ENCODE peak calls at places on chromosomes 12 and 14, in five cellular contexts. A is stomach, J is spleen, F is IMR-90, B is testis. O is an unnamed sample.

GRCh38 chr12:6819069-6820030 is 2.3 kb upstream of the GPR162 start:
- DNase-seq in J (no peak), B (no peak), F (no peak), A (no peak), O (no peak)

GRCh38 chr14:71395151-71395604 is 487.9 kb downstream of the PCNX1 start:
- DNase-seq in J (no peak), F (no peak), A (no peak), B (no peak), O (no peak)

GRCh38 chr12:22287776-22288621 is 46.5 kb downstream of the ST8SIA1 start:
- DNase-seq in J (no peak), B (no peak), F (peak; percentile 70), A (no peak), O (no peak)

GRCh38 chr12:6116481-6117021 is 7.9 kb downstream of the VWF start:
- DNase-seq in B (no peak), J (peak; percentile 88), F (peak; percentile 15), A (no peak), O (peak; percentile 59)

GRCh38 chr12:25054783-25055144 is 105.9 kb upstream of the BCAT1 start:
- DNase-seq in F (peak; percentile 66), A (no peak), B (no peak), J (no peak), O (no peak)

GRCh38 chr12:105317942-105318614 is 12.4 kb upstream of the C12orf75 start:
- DNase-seq in J (no peak), A (no peak), F (no peak), B (no peak), O (no peak)

GRCh38 chr14:22147716-22148115 is 441.3 kb downstream of the DAD1 start:
- DNase-seq in B (no peak), J (no peak), F (no peak), A (no peak), O (no peak)

GRCh38 chr12:15212877-15213276 is 8.3 kb downstream of the RERG start:
- DNase-seq in A (no peak), B (no peak), F (no peak), J (no peak), O (no peak)

GRCh38 chr12:48602192-48602989 is 32.5 kb upstream of the LALBA start:
- DNase-seq in J (no peak), F (no peak), B (no peak), A (no peak), O (no peak)

GRCh38 chr14:45199246-45199645 is 53.8 kb downstream of the MIS18BP1 start:
- DNase-seq in J (no peak), B (no peak), F (peak; percentile 79), A (no peak), O (no peak)

GRCh38 chr12:106774808-106775524 is 484 bp downstream of the RIC8B start:
- DNase-seq in J (no peak), B (no peak), F (no peak), A (no peak), O (peak; percentile 65)

GRCh38 chr12:69239922-69240624 is 704 bp downstream of the CPSF6 start:
- DNase-seq in A (peak; percentile 47), B (peak; percentile 59), J (peak; percentile 92), F (peak; percentile 15), O (peak; percentile 47)

GRCh38 chr12:8844665-8845064 is 22.2 kb downstream of the A2ML1 start:
- DNase-seq in F (peak; percentile 16), J (no peak), B (peak; percentile 96), A (peak; percentile 57), O (peak; percentile 86)

GRCh38 chr14:91228112-91229004 is 16.1 kb downstream of the GPR68 start:
- DNase-seq in J (peak; percentile 84), F (peak; percentile 84), B (no peak), A (no peak), O (no peak)

GRCh38 chr14:80955434-80955939 is at the start of gene TSHR:
- DNase-seq in J (no peak), A (no peak), B (no peak), F (no peak), O (peak; percentile 21)

GRCh38 chr12:127340381-127340780 is 926.6 kb upstream of the TMEM132C start:
- DNase-seq in B (no peak), A (no peak), J (no peak), F (no peak), O (no peak)

GRCh38 chr14:58563981-58564380 is 73.8 kb upstream of the DACT1 start:
- DNase-seq in F (no peak), J (no peak), A (no peak), B (no peak), O (no peak)

GRCh38 chr14:67405771-67406170 is 6.2 kb downstream of the PLEK2 start:
- DNase-seq in J (no peak), F (no peak), A (no peak), B (no peak), O (no peak)

GRCh38 chr12:27571463-27571862 is 47.5 kb downstream of the PPFIBP1 start:
- DNase-seq in F (peak; percentile 91), B (no peak), A (no peak), J (no peak), O (no peak)

GRCh38 chr12:98752726-98753125 is 107.6 kb downstream of the APAF1 start:
- DNase-seq in J (no peak), A (no peak), B (no peak), F (peak; percentile 69), O (no peak)

GRCh38 chr12:59084758-59085383 is 164.6 kb upstream of the LRIG3 start:
- DNase-seq in A (no peak), B (peak; percentile 29), J (no peak), F (peak; percentile 65), O (no peak)

DNA sequence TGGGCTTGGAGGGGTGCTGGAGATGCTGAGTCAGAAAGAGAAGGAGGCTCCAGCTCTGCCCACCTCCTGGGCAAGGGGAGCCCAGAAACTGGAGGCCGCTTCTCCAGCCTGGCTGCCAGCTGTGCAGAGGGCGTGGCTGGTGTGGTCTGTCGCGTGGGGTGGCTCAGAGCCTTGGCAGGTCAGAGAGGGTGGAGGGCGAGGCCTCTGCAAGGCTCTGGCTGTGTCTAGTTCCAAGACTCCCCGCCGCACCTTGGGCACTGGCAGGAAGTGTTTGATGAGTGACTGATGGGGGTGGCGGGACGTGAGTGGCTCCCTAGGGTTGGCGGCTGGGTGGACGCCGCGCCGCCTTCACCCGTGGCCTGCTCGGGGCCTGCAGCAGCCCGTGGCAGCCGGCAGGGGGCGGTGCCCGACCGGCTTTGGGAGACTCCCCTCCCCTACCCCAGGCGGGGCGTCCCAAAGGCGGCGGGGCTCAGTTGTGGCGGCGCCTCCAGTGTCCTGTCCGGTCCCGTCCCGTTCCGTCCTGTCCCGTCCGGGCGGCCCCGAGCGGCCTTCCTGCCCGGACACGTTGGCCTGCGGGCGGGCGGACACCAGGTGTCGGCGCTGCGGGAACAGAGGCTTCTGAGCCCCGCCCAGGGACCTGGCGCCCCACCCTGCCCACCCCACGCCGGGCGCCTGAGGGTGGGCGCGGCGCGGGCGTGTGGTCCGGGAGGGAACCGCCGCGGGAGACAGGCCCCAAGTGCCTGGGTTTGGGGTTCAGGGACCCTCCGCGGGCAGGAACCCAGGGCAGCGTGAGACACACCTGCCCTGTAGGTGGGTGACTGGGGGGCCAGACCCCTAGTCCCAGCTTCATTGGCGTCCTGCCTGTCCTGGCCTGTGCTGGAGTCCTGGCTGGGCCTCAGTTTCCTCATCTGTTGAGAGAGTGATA is 39.7 kb downstream of the KRT80 start:
- DNase-seq in J (peak; percentile 90), F (peak; percentile 41), B (peak; percentile 70), A (peak; percentile 79), O (peak; percentile 75)
- TF ChIP-seq POLR2A in J (no peak), F (no peak), B (no peak), A (no peak), O (peak; percentile 36)

GRCh38 chr14:103693514-103693913 is 21.7 kb downstream of the XRCC3 start:
- DNase-seq in B (no peak), F (no peak), J (peak; percentile 63), A (peak; percentile 87), O (peak; percentile 12)
- TF ChIP-seq POLR2A in B (no peak), F (no peak), J (no peak), A (no peak), O (no peak)

DNA sequence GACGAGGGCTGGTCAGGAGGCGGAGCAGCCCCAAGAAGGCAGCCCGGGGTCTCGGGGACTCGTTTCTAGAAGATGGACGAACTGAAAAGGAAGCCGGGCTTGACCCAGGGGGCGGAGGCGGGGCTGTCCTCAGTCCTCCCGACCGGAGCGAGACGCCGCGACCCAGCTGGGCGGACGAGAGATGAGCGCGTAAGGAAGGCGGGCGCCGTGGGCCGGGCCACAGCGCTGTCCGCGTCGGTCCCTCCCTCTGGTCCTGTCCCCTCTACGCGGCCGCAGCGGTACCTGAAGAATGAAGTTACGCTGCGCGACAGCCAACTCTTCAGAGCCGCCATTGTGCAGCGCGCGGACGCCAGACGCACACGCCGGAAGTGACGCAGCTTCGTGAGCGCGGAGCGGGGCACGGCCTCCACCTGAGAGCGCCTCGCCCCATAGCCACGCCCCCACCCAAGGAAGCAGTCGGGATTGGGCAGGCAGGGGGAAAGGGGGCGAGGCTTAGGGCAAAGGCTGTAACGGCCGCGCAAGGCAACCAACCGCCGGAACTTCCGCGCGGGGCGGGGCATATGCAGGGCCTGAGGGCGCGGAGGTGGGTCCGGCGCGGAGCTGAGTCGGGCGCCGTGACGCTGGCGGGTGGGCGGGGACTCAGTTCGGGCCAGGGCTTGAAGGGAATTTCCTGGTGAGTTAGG is at the start of gene DIABLO:
- DNase-seq in B (peak; percentile 100), A (peak; percentile 100), J (peak; percentile 100), F (peak; percentile 99), O (peak; percentile 100)
- TF ChIP-seq POLR2A in B (peak; percentile 90), A (peak; percentile 70), J (peak; percentile 83), F (peak; percentile 96), O (peak; percentile 95)

GRCh38 chr12:54300732-54301427 is at the start of gene NFE2:
- DNase-seq in B (peak; percentile 45), J (peak; percentile 92), A (peak; percentile 66), F (peak; percentile 77), O (no peak)

GRCh38 chr12:54299515-54300266 is 1.1 kb downstream of the NFE2 start:
- DNase-seq in J (no peak), B (no peak), F (no peak), A (no peak), O (no peak)

GRCh38 chr12:54298904-54299303 is 1.9 kb downstream of the NFE2 start:
- DNase-seq in A (no peak), J (no peak), F (no peak), B (no peak), O (no peak)

GRCh38 chr12:54300267-54300731 is 516 bp downstream of the NFE2 start:
- DNase-seq in J (no peak), B (no peak), A (no peak), F (no peak), O (no peak)

DNA sequence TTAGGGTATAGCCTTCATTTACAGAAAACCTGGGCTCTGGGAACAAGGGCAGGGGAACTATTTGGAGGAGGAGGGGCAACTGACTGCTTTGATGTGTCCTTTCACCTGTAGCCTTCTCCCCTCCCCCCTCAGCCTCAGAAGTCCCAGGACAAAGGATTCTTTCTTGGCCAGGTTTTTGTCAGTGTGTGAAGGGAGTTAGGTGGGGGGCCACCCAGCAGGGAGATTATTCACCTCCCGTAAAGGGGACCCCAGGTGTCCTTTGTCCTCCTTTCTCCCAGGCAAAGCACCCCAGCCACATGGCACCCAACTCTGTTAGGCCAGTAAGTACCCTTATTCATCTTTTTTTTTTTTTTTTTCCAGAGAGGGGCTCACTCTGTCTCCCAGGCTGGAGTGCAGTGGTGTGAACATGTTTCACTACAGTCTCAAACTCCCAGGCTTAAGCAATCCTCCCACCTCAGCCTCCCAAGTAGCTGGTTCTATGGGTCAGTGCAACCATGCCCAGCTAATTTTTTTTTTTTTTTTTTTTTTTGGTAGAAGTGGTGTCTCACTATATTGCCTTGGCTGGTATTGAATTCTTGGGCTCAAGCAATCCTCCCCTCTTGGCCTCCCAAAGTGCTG is 722 bp upstream of the NFE2 start:
- DNase-seq in B (no peak), F (no peak), J (no peak), A (no peak), O (no peak)
- TF ChIP-seq POLR2A in B (no peak), F (no peak), J (no peak), A (no peak), O (no peak)

O was measured in heart left ventricle.